ENCODE peak calls at places on chromosomes 3 and 15, in seven cellular contexts. A is esophagus squamous epithelium, V is left lung, R is astrocyte, S is HepG2, G is body of pancreas, L is GM23338. Z is an unnamed sample.

GRCh38 chr3:183265713-183266417 is 12.8 kb downstream of the B3GNT5 start:
- DNase-seq in A (no peak), V (no peak), R (peak), S (peak), G (peak), L (peak), Z (no peak)

GRCh38 chr3:123159926-123160635 is 41.7 kb upstream of the SEC22A start:
- DNase-seq in A (no peak), V (no peak), R (peak), S (no peak), G (no peak), L (no peak), Z (no peak)

GRCh38 chr15:83837946-83838571 is 184.1 kb downstream of the ADAMTSL3 start:
- DNase-seq in A (no peak), V (peak), R (no peak), S (peak), G (peak), L (peak), Z (no peak)

GRCh38 chr3:162742159-162742717 is 1245.6 kb downstream of the OTOL1 start:
- DNase-seq in A (no peak), V (no peak), R (no peak), S (no peak), G (no peak), L (no peak), Z (no peak)

GRCh38 chr3:66390013-66390412 is 110.8 kb downstream of the LRIG1 start:
- DNase-seq in A (no peak), V (no peak), R (no peak), S (no peak), G (no peak), L (no peak), Z (no peak)

GRCh38 chr3:181622365-181622764 is 89.4 kb upstream of the SOX2 start:
- DNase-seq in A (no peak), V (no peak), R (peak), S (no peak), G (no peak), L (no peak), Z (no peak)

GRCh38 chr15:63870043-63870394 is 36.3 kb upstream of the HERC1 start:
- DNase-seq in A (no peak), V (no peak), R (no peak), S (no peak), G (no peak), L (no peak), Z (no peak)

GRCh38 chr15:60722328-60723112 is 243.6 kb upstream of the ICE2 start:
- DNase-seq in A (no peak), V (no peak), R (no peak), S (no peak), G (no peak), L (no peak), Z (no peak)

GRCh38 chr3:97479740-97480139 is 284.8 kb upstream of the ARL6 start:
- DNase-seq in A (no peak), V (no peak), R (no peak), S (no peak), G (no peak), L (no peak), Z (no peak)

GRCh38 chr15:84840741-84841429 is 23.7 kb downstream of the ALPK3 start:
- DNase-seq in A (no peak), V (peak), R (peak), S (peak), G (peak), L (no peak), Z (no peak)

GRCh38 chr3:105513042-105513441 is 146.3 kb downstream of the ALCAM start:
- DNase-seq in A (no peak), V (no peak), R (peak), S (no peak), G (no peak), L (no peak), Z (no peak)

GRCh38 chr3:134651347-134652041 is 672 bp upstream of the KY start:
- DNase-seq in A (no peak), V (no peak), R (peak), S (no peak), G (peak), L (no peak), Z (no peak)

GRCh38 chr3:126117786-126118185 is 33.9 kb upstream of the SLC41A3 start:
- DNase-seq in A (no peak), V (peak), R (no peak), S (no peak), G (no peak), L (no peak), Z (no peak)
- TF ChIP-seq CTCF in A (no peak), V (no peak), R (no peak), S (no peak), G (no peak), L (no peak), Z (no peak)

GRCh38 chr15:25740438-25741252 is 122.5 kb downstream of the ATP10A start:
- DNase-seq in A (no peak), V (no peak), R (no peak), S (no peak), G (no peak), L (no peak), Z (no peak)

GRCh38 chr15:25742008-25742407 is 121.1 kb downstream of the ATP10A start:
- DNase-seq in A (no peak), V (no peak), R (no peak), S (no peak), G (no peak), L (no peak), Z (peak)

GRCh38 chr15:25738171-25738792 is 124.8 kb downstream of the ATP10A start:
- DNase-seq in A (no peak), V (no peak), R (peak), S (no peak), G (no peak), L (no peak), Z (no peak)

GRCh38 chr15:25741253-25741575 is 121.9 kb downstream of the ATP10A start:
- DNase-seq in A (no peak), V (no peak), R (no peak), S (no peak), G (no peak), L (no peak), Z (no peak)

GRCh38 chr15:25739687-25740121 is 123.4 kb downstream of the ATP10A start:
- DNase-seq in A (no peak), V (no peak), R (peak), S (no peak), G (no peak), L (peak), Z (peak)
- TF ChIP-seq CTCF in A (no peak), V (no peak), R (peak), S (peak), G (no peak), L (peak), Z (peak)

GRCh38 chr3:37308247-37308646 is 133.9 kb upstream of the LRRFIP2 start:
- DNase-seq in A (no peak), V (no peak), R (no peak), S (peak), G (no peak), L (peak), Z (no peak)
- TF ChIP-seq CTCF in A (peak), V (no peak), R (peak), S (no peak), G (no peak), L (no peak), Z (peak)

DNA sequence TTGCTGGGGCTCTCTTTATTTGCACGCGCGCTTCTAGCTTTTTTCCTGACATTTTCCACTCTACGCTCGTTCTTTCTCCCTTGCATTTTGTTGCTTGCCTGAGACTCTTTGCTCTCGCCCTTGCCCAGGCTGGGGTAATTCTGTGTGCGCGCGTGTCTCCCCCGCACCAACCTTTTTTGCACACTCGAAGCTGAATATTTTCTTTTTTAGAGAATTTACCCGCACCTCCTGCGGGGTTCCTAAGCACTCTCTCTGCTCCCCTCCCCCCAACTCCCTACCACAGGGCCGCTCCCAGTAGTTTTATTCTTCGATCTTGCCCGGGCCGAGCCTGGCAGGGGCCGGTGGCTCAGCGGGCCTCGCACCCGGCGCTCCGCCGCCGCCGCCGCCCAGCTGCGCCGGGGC is 732 bp downstream of the FAM43A start:
- DNase-seq in A (no peak), V (no peak), R (no peak), S (no peak), G (no peak), L (peak), Z (no peak)
- TF ChIP-seq CTCF in A (no peak), V (no peak), R (no peak), S (no peak), G (no peak), L (no peak), Z (no peak)

DNA sequence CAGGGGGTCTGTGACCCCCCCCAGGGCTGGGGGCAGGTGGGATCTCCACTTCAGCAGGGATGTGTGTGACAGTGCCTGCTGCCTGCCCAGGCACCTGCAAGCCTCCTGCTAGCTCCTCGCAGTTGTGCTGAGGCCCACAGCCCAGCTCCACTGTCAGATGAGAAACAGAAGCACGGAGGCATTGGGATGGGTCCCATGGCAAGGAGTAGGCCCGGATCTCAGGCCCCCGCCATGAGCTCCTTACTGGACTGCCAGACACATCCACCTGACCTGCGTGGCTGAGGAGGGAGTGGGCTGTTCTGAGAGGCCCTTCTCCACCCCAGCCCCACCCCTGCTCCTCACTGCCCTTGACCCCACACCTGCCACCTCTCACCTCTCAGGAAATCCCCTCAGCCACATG is 18.2 kb upstream of the SKOR1 start:
- DNase-seq in A (no peak), V (peak), R (no peak), S (no peak), G (no peak), L (no peak), Z (no peak)
- TF ChIP-seq CTCF in A (no peak), V (no peak), R (no peak), S (no peak), G (no peak), L (no peak), Z (no peak)

GRCh38 chr3:78035020-78035660 is 995.2 kb downstream of the ROBO2 start:
- DNase-seq in A (no peak), V (no peak), R (no peak), S (no peak), G (no peak), L (peak), Z (no peak)

GRCh38 chr3:78026429-78026828 is 986.5 kb downstream of the ROBO2 start:
- DNase-seq in A (no peak), V (no peak), R (peak), S (no peak), G (no peak), L (no peak), Z (no peak)

GRCh38 chr3:78025916-78026315 is 986.0 kb downstream of the ROBO2 start:
- DNase-seq in A (no peak), V (no peak), R (no peak), S (no peak), G (no peak), L (no peak), Z (no peak)

DNA sequence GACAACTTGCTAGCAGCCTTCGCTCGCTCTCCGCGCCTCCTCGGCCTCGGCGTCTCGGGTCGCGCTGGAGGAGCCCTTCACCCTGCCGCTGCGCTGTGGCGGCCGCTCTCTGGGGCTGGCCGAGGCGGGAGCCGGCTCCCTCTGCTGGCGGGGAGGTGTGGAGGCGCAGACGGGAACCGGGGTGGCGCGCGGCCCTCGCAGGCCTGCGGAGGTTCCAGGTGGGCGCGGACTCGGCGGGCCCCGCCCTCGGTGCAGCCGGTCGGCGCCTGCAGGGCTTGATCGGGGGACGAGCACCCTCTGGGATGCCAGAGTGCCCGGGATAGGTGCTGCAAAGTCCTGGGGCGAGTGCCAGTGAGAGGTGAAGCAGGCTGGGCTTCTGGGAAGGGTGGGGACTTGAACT is 989.9 kb downstream of the ROBO2 start:
- DNase-seq in A (no peak), V (peak), R (no peak), S (no peak), G (no peak), L (peak), Z (no peak)
- TF ChIP-seq CTCF in A (no peak), V (no peak), R (no peak), S (no peak), G (no peak), L (peak), Z (no peak)

GRCh38 chr3:173870976-173871375 is 473.4 kb downstream of the NLGN1 start:
- DNase-seq in A (no peak), V (no peak), R (no peak), S (no peak), G (no peak), L (no peak), Z (no peak)

GRCh38 chr3:173875790-173876189 is 478.2 kb downstream of the NLGN1 start:
- DNase-seq in A (no peak), V (no peak), R (no peak), S (no peak), G (no peak), L (no peak), Z (no peak)

GRCh38 chr3:173876476-173876875 is 478.9 kb downstream of the NLGN1 start:
- DNase-seq in A (no peak), V (no peak), R (no peak), S (no peak), G (no peak), L (peak), Z (no peak)
- TF ChIP-seq CTCF in A (no peak), V (no peak), R (peak), S (no peak), G (no peak), L (no peak), Z (no peak)

GRCh38 chr3:189853906-189854305 is 222.7 kb downstream of the TP63 start:
- DNase-seq in A (no peak), V (no peak), R (no peak), S (no peak), G (no peak), L (no peak), Z (no peak)
- TF ChIP-seq CTCF in A (no peak), V (no peak), R (no peak), S (no peak), G (no peak), L (no peak), Z (no peak)

DNA sequence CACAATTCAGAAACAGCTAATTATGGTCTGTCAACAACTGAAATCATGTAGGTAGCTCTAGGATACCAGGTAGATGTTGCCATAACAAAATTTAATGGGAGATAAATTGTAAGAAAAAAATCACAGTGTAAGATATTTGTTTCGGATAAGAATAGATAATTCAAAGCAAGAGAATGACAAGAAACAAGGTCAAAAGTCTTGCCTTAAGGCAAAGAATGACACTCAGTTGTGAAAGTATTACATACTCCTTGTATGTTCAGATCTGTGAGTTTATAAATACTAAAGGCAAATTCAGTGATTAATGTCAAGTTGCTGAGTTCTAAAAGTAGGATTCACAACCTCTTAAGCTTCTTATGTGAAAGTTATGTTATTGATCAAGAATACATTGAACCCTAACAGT is 772.2 kb upstream of the SGO1 start:
- DNase-seq in A (no peak), V (no peak), R (no peak), S (no peak), G (no peak), L (no peak), Z (no peak)
- TF ChIP-seq CTCF in A (no peak), V (no peak), R (no peak), S (no peak), G (no peak), L (no peak), Z (no peak)

Z was measured in CD8-positive, alpha-beta T cell.